ENCODE peak calls at places on chromosomes 6 and 20, in seven cellular contexts. V, O, T, Y, S, G and I are unnamed samples.

GRCh38 chr6:21728141-21728540 is 134.6 kb downstream of the SOX4 start:
- DNase-seq in T (no peak), S (no peak), Y (no peak), G (no peak), O (no peak), V (no peak), I (no peak)

GRCh38 chr6:142887534-142887933 is 57.4 kb downstream of the HIVEP2 start:
- DNase-seq in O (no peak), Y (no peak), S (no peak), V (no peak), T (no peak), G (no peak), I (no peak)

GRCh38 chr6:36627801-36628246 is 33.7 kb downstream of the SRSF3 start:
- DNase-seq in V (no peak), O (peak), G (peak), S (peak), T (peak), Y (peak), I (no peak)

GRCh38 chr20:21020656-21021004 is 85.5 kb downstream of the LINC00237 start:
- DNase-seq in G (no peak), V (peak), O (peak), T (no peak), Y (peak), S (no peak), I (no peak)

GRCh38 chr20:56916345-56916622 is 287.2 kb downstream of the TFAP2C start:
- DNase-seq in O (no peak), G (no peak), Y (no peak), T (no peak), S (no peak), V (no peak), I (no peak)

GRCh38 chr6:24489881-24490280 is 503 bp upstream of the GPLD1 start:
- DNase-seq in S (peak), O (no peak), T (no peak), V (peak), Y (peak), G (no peak), I (no peak)

GRCh38 chr6:125913864-125914351 is 42.7 kb upstream of the HINT3 start:
- DNase-seq in V (no peak), G (peak), S (peak), Y (peak), O (no peak), T (peak), I (peak)

GRCh38 chr6:164640946-164641345 is 668.5 kb downstream of the C6orf118 start:
- DNase-seq in Y (no peak), T (no peak), S (no peak), O (no peak), G (no peak), V (no peak), I (no peak)

GRCh38 chr6:45697605-45698004 is 318.1 kb downstream of the CLIC5 start:
- DNase-seq in V (no peak), S (peak), T (no peak), O (no peak), Y (peak), G (peak), I (peak)

GRCh38 chr20:6519556-6519955 is 247.9 kb upstream of the BMP2 start:
- DNase-seq in O (no peak), V (no peak), T (no peak), Y (peak), S (no peak), G (peak), I (no peak)

GRCh38 chr20:32742322-32743236 is 688 bp downstream of the COMMD7 start:
- DNase-seq in T (peak), G (no peak), S (no peak), V (no peak), O (no peak), Y (no peak), I (no peak)

GRCh38 chr6:21037453-21037852 is 503.2 kb downstream of the CDKAL1 start:
- DNase-seq in S (no peak), O (no peak), T (no peak), Y (no peak), G (no peak), V (no peak), I (no peak)

GRCh38 chr6:157099912-157100593 is 223.3 kb downstream of the TMEM242 start:
- DNase-seq in T (peak), V (no peak), S (no peak), Y (no peak), G (no peak), O (no peak), I (no peak)

GRCh38 chr6:31778193-31778592 is 1.1 kb upstream of the VWA7 start:
- DNase-seq in V (peak), O (no peak), G (no peak), S (no peak), Y (no peak), T (no peak), I (no peak)

GRCh38 chr6:155473741-155474140 is 18.1 kb upstream of the NOX3 start:
- DNase-seq in O (no peak), Y (no peak), G (no peak), V (no peak), S (no peak), T (no peak), I (no peak)

GRCh38 chr6:151440930-151441329 is 11.0 kb downstream of the RMND1 start:
- DNase-seq in G (no peak), Y (peak), S (no peak), O (no peak), V (no peak), T (no peak), I (no peak)

GRCh38 chr6:33896391-33897192 is 92.8 kb upstream of the MLN start:
- DNase-seq in V (no peak), G (no peak), O (no peak), S (no peak), T (no peak), Y (peak), I (no peak)

GRCh38 chr6:4435981-4436445 is 300.6 kb upstream of the ECI2 start:
- DNase-seq in V (no peak), G (no peak), S (no peak), Y (no peak), O (no peak), T (no peak), I (no peak)

GRCh38 chr20:6122873-6123649 is at the start of gene FERMT1:
- DNase-seq in O (peak), V (peak), Y (peak), T (peak), G (no peak), S (no peak), I (no peak)

GRCh38 chr20:43973671-43974450 is 59.2 kb downstream of the TOX2 start:
- DNase-seq in O (no peak), S (no peak), T (peak), G (no peak), Y (no peak), V (no peak), I (no peak)

GRCh38 chr6:144151010-144151727 is 852 bp downstream of the STX11 start:
- DNase-seq in G (no peak), Y (peak), S (no peak), O (no peak), V (no peak), T (peak), I (no peak)

GRCh38 chr6:163435013-163435412 is 20.5 kb downstream of the QKI start:
- DNase-seq in O (no peak), T (no peak), S (no peak), Y (no peak), V (no peak), G (no peak), I (no peak)

GRCh38 chr6:16712931-16713484 is 48.3 kb downstream of the ATXN1 start:
- DNase-seq in V (no peak), S (peak), G (peak), O (peak), T (no peak), Y (peak), I (peak)

GRCh38 chr6:151443911-151444621 is 7.9 kb downstream of the RMND1 start:
- DNase-seq in V (no peak), O (no peak), G (no peak), S (no peak), T (no peak), Y (no peak), I (no peak)

GRCh38 chr6:138487122-138487604 is 12.1 kb downstream of the NHSL1 start:
- DNase-seq in S (no peak), T (no peak), V (no peak), Y (no peak), O (no peak), G (no peak), I (no peak)

GRCh38 chr6:149963462-149964242 is at the start of gene ULBP1:
- DNase-seq in G (peak), T (peak), V (no peak), O (peak), S (peak), Y (peak), I (peak)

GRCh38 chr6:57822896-57823358 is 505.5 kb downstream of the PRIM2 start:
- DNase-seq in S (no peak), Y (no peak), V (no peak), G (no peak), T (no peak), O (no peak), I (no peak)

GRCh38 chr6:139187489-139187888 is 52.6 kb downstream of the HECA start:
- DNase-seq in O (no peak), G (no peak), Y (no peak), T (no peak), S (no peak), V (no peak), I (no peak)

GRCh38 chr6:51856508-51856907 is 230.9 kb downstream of the PKHD1 start:
- DNase-seq in G (no peak), T (no peak), Y (no peak), S (no peak), O (no peak), V (no peak), I (no peak)

GRCh38 chr20:33675127-33675954 is 1.1 kb upstream of the NECAB3 start:
- DNase-seq in S (no peak), O (peak), T (no peak), V (no peak), G (no peak), Y (peak), I (no peak)

GRCh38 chr6:39239527-39240154 is 10.4 kb upstream of the KCNK5 start:
- DNase-seq in G (no peak), V (no peak), T (no peak), O (no peak), Y (no peak), S (no peak), I (no peak)

GRCh38 chr20:39986231-39986904 is 702.7 kb downstream of the MAFB start:
- DNase-seq in O (peak), V (no peak), T (peak), G (no peak), S (no peak), Y (peak), I (peak)

GRCh38 chr6:132513821-132514545 is 1.1 kb upstream of the STX7 start:
- DNase-seq in S (no peak), O (no peak), T (no peak), Y (no peak), G (no peak), V (peak), I (no peak)
- H3K4me3 ChIP-seq in S (no peak), O (peak), T (peak), Y (peak), G (no peak), V (peak), I (no peak)

GRCh38 chr20:1319462-1319861 is 9.5 kb downstream of the SDCBP2 start:
- DNase-seq in V (no peak), S (no peak), O (no peak), G (no peak), Y (no peak), T (no peak), I (no peak)

GRCh38 chr20:1315804-1316203 is 13.1 kb downstream of the SDCBP2 start:
- DNase-seq in T (no peak), Y (no peak), G (no peak), S (no peak), O (no peak), V (no peak), I (no peak)

GRCh38 chr20:1319051-1319450 is 9.9 kb downstream of the SDCBP2 start:
- DNase-seq in G (no peak), V (no peak), Y (no peak), S (no peak), O (no peak), T (no peak), I (no peak)

GRCh38 chr20:1320016-1320415 is 8.9 kb downstream of the SDCBP2 start:
- DNase-seq in V (no peak), Y (no peak), S (no peak), G (no peak), O (no peak), T (no peak), I (no peak)

DNA sequence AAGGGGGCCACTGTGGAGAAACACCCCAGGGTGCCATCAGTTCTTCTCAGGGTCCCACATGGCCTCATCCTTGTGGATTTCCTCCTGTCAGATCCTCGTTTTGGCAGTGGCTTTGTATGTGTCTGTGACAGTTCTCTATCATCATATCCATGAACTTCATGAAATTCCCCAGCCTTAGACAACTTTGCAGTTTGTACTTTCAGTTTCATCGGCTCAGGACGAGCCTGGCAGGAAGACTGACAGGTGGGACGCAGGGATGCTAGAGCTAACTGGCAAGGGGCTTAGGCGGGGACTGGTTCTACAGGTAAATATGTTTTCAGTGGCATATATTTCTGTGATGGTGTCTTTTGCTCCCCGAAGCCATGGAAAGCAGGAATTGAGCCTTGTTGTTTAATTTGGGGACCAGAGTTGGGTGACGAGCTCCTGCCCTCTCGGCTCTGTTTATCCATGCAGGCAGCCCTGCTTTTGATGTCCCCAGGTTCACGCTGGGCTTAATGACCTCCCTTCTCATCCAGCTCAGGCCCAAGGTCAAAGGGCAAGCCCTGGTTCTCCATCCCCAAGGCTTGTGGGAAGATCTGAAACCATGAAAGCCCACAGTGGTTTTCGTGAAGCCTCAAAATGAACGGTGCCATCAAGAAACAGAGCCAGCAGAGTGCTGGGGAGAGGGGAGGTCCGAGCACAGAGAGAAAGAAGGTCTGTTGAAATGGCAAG is 11.2 kb downstream of the SDCBP2 start:
- DNase-seq in Y (no peak), S (no peak), O (no peak), V (no peak), G (no peak), T (no peak), I (no peak)
- H3K4me3 ChIP-seq in Y (no peak), S (no peak), O (no peak), V (peak), G (no peak), T (no peak), I (no peak)

DNA sequence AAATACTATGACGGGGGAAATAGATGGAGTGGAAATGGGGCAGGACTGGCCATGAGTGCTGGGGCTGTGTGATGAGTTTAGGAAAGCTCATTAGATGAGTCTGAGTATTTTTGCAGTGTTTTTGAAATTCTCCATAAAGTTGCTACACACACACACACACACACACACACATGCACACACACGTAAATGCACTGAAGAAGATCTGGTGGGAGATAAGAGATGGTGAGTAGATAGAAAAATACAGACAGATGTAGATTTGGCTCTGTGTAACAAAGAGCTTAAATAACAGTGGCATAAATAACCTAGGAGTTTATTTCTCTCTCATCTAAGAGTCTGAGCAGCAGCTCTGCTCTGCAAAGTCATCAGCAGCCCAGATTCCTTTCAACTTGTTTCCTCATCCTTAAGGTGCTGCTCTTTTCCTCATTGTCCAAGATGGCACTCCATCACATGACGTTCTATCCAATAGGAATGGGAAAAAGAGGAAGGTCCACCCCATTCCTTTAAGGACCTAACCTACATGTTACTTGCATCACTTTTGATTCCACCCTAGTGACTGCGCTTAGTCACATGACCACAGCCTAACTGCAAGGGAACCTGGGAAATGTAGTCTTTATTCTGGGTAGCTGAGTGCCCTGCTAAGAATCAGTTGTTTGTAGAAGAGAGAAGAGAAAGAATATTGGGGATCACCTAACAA is 76.4 kb downstream of the EYA2 start:
- DNase-seq in V (peak), S (no peak), G (peak), Y (peak), T (no peak), O (no peak), I (no peak)
- H3K4me3 ChIP-seq in V (no peak), S (no peak), G (no peak), Y (no peak), T (no peak), O (no peak), I (no peak)

GRCh38 chr6:117481278-117481925 is 1.1 kb upstream of the DCBLD1 start:
- DNase-seq in Y (no peak), V (peak), T (peak), O (no peak), G (no peak), S (no peak), I (no peak)
- H3K4me3 ChIP-seq in Y (peak), V (peak), T (no peak), O (no peak), G (no peak), S (no peak), I (no peak)

DNA sequence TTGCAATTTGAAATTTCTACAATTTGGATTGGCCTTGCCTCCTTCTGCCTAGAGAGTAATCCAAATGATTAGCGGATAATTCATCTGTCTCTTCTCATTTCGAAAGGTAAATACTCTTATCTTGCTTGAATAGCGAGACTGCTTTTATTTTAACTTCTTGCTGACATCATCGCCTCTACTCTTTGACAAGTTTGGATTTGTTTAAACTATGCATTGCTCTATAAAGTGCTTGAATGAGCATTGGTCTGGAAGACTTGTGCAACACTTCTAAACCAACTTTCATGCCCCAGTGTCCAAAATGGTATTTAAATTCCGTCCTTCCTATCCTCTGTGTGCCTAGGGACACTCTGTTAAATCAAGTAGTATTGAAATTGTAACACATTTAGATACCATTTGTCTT is 384.1 kb upstream of the SLC35B3 start:
- DNase-seq in S (no peak), O (no peak), V (no peak), G (no peak), Y (no peak), T (no peak), I (no peak)
- H3K4me3 ChIP-seq in S (no peak), O (no peak), V (no peak), G (no peak), Y (no peak), T (no peak), I (no peak)

DNA sequence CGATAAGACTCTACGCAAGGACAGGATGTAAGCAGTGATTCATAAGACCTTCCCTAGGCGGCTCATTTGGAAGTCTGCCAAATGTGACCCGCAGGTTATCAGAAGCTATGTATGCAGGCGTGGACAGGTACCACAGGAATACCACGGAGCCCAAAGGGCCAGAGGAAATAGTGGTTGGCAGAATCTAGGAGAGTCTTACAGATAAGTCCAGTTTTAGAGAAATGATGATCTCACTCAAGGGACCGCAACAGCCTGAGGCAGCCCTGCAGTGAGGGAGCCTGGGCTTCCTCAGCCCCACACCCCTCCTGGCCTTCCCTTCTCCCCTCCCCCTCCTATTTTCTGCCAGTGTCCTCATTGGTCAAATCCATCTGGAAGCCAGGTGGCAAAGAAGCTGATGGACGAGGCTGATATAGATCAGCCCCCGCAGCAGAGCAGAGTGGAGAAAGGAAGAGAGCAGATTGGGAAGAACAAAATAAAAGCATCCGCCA is 110.6 kb downstream of the FNDC1 start:
- DNase-seq in G (no peak), T (no peak), Y (no peak), S (no peak), V (no peak), O (peak), I (no peak)
- H3K4me3 ChIP-seq in G (no peak), T (no peak), Y (no peak), S (no peak), V (no peak), O (no peak), I (no peak)

GRCh38 chr20:4853787-4854295 is 132.1 kb downstream of the PRND start:
- DNase-seq in G (no peak), T (no peak), O (no peak), Y (no peak), S (no peak), V (no peak), I (no peak)

GRCh38 chr20:4855097-4855496 is 133.4 kb downstream of the PRND start:
- DNase-seq in T (no peak), O (no peak), Y (no peak), V (no peak), S (no peak), G (no peak), I (no peak)

GRCh38 chr20:4854502-4854901 is 132.8 kb downstream of the PRND start:
- DNase-seq in S (no peak), V (no peak), G (no peak), O (no peak), Y (no peak), T (no peak), I (no peak)

GRCh38 chr20:4856022-4856755 is 134.5 kb downstream of the PRND start:
- DNase-seq in O (no peak), Y (no peak), G (no peak), T (no peak), V (no peak), S (no peak), I (no peak)

DNA sequence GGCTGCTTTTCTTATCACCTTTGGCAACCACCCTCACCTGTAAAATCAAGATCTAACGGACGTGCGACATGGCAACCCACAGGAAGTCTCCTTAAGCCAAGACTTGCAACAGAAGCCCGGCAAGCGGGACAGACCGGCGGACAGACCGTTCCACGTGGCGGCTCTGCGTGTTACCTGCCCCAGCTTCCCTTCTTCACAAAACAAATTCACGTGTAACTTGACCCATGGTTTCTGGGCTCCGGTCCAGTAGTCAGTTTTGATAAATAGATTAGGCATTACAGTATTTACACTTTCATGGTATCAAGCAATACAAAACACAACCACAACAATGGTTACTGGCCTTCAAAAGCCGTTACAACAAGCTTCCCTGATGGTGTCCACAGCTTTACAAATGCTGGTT is 133.8 kb downstream of the PRND start:
- DNase-seq in Y (no peak), O (no peak), T (no peak), S (no peak), V (no peak), G (no peak), I (no peak)
- H3K4me3 ChIP-seq in Y (no peak), O (no peak), T (no peak), S (no peak), V (no peak), G (no peak), I (no peak)

GRCh38 chr20:8842525-8842924 is 226.4 kb upstream of the PLCB4 start:
- DNase-seq in T (no peak), Y (no peak), S (no peak), G (no peak), O (no peak), V (no peak), I (no peak)

GRCh38 chr20:8844179-8844578 is 224.7 kb upstream of the PLCB4 start:
- DNase-seq in V (peak), Y (no peak), O (no peak), G (no peak), T (no peak), S (no peak), I (no peak)
- H3K4me3 ChIP-seq in V (no peak), Y (no peak), O (no peak), G (no peak), T (no peak), S (no peak), I (no peak)